ENCODE peak calls at places on chromosomes 6 and 20, in four cellular contexts. C, Y, U and J are unnamed samples.

GRCh38 chr6:134678436-134678889 is 271.4 kb downstream of the ALDH8A1 start:
- DNase-seq in Y (no peak), C (peak), U (no peak), J (no peak)

GRCh38 chr6:141359953-141360352 is 772.8 kb upstream of the GJE1 start:
- DNase-seq in Y (no peak), C (no peak), U (no peak), J (no peak)

GRCh38 chr20:31879143-31879987 is 8.9 kb downstream of the TTLL9 start:
- DNase-seq in C (peak), U (peak), Y (peak), J (no peak)

GRCh38 chr6:17877196-17877889 is 110.1 kb downstream of the KIF13A start:
- DNase-seq in U (peak), C (peak), Y (no peak), J (no peak)

GRCh38 chr6:21769405-21769851 is 175.9 kb downstream of the SOX4 start:
- DNase-seq in U (no peak), Y (no peak), C (peak), J (no peak)

GRCh38 chr20:1185781-1186334 is 1.1 kb upstream of the TMEM74B start:
- DNase-seq in C (peak), Y (no peak), U (peak), J (no peak)

GRCh38 chr6:119547024-119547423 is 197.5 kb upstream of the MAN1A1 start:
- DNase-seq in C (no peak), U (no peak), Y (no peak), J (no peak)

GRCh38 chr20:409697-410559 is 1.8 kb downstream of the RBCK1 start:
- DNase-seq in U (no peak), Y (no peak), C (no peak), J (no peak)

GRCh38 chr6:7897461-7898192 is 13.0 kb downstream of the TXNDC5 start:
- DNase-seq in U (no peak), C (no peak), Y (no peak), J (no peak)

GRCh38 chr20:24811020-24811419 is 138.0 kb upstream of the CST7 start:
- DNase-seq in Y (no peak), C (no peak), U (no peak), J (no peak)

GRCh38 chr6:149332602-149333311 is 15.2 kb downstream of the TAB2 start:
- DNase-seq in U (no peak), C (no peak), Y (no peak), J (no peak)

GRCh38 chr6:152981219-152981618 is 1.6 kb downstream of the FBXO5 start:
- DNase-seq in Y (no peak), U (no peak), C (no peak), J (no peak)

DNA sequence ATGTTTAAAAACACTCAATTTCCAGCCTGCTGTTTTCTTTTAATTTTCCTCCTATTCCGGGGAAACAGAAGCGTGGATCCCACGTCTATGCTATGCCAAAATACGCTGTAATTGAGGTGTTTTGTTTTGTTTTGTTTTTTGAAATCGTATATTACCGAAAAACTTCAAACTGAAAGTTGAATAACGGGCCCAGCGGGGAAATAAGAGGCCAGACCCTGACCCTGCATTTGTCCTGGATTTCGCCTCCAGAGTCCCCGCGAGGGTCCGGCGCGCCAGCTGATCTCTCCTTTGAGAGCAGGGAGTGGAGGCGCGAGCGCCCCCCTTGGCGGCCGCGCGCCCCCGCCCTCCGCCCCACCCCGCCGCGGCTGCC is 335 bp upstream of the BMP2 start:
- DNase-seq in Y (no peak), U (no peak), C (no peak), J (no peak)
- TF ChIP-seq CTCF in Y (no peak), U (peak), C (no peak), J (no peak)

GRCh38 chr6:33958208-33958862 is 154.5 kb upstream of the MLN start:
- DNase-seq in U (no peak), C (no peak), Y (no peak), J (no peak)
- TF ChIP-seq CTCF in U (no peak), C (no peak), Y (no peak), J (peak)

GRCh38 chr20:62448788-62449187 is 21.4 kb upstream of the RBBP8NL start:
- DNase-seq in Y (no peak), C (no peak), U (no peak), J (no peak)

GRCh38 chr20:62451970-62452369 is 23.8 kb downstream of the GATA5 start:
- DNase-seq in C (no peak), U (no peak), Y (no peak), J (no peak)

GRCh38 chr20:62448038-62448437 is 20.7 kb upstream of the RBBP8NL start:
- DNase-seq in U (no peak), Y (no peak), C (no peak), J (no peak)

GRCh38 chr20:62451156-62451767 is 23.9 kb upstream of the RBBP8NL start:
- DNase-seq in U (no peak), Y (no peak), C (no peak), J (no peak)

DNA sequence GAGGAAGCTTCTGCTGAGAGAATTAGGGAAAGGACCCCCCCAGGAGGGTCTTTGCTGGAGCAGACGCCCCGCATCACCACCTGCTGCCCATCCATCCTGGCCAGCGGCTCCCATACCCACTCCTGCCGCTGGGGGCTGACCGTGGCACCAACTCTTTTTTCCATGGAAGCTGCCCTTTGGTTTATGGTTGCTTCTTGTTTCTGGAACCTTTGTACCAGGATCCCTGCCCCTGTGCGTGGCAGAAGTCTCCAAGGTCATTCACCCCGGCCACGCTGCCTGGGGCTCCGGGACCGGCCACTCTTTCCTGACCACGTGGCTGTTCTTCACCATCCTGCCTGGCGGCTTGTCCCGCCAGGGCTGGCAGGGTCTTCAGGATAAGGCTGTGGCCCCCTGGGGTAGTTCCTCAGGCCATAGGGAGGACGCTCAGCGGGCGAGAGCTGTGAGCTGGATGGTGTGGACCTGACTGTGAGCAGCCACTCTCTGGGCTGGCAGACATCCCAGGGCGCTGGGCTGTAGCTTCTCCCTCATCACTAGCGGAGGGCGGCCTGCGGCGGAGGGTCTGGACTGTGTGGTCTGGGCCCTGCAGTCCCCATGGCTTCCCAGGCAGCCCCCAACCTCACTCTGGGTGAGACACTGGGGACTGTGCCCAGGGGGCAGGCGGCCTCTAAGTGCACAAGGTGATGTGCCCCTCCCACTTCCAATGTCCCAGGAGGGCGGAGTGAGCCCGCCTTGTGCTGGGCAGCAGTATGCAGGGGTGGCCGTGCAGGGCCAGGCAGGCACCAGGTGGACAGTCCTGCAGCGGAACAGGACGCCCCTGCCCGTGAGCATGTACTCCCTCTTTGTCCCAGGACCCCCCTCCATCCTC is 22.8 kb upstream of the RBBP8NL start:
- DNase-seq in Y (no peak), C (no peak), U (no peak), J (no peak)
- TF ChIP-seq CTCF in Y (no peak), C (no peak), U (no peak), J (peak)

GRCh38 chr20:56845546-56846081 is 216.5 kb downstream of the TFAP2C start:
- DNase-seq in Y (no peak), C (no peak), U (no peak), J (no peak)
- TF ChIP-seq CTCF in Y (no peak), C (no peak), U (no peak), J (no peak)